ENCODE peak calls at places on chromosomes 16 and 17, in eight cellular contexts. P is activated CD8-positive, alpha-beta memory T cell treated with anti-CD3 and anti-CD28 coated beads, Interleukin-2, amount 50 U/mL, for 48 hours; B is stimulated activated CD8-positive, alpha-beta memory T cell treated with anti-CD3 and anti-CD28 coated beads, Interleukin-4, amount 100 ng/mL, for 1 hour; Z is KBM-7; C is stomach; S is T-helper 1 cell; L is T-helper 17 cell; T is ELR. E is an unnamed sample.

GRCh38 chr17:38958326-38958725 is 8.9 kb downstream of the FBXO47 start:
- DNase-seq in P (no peak), B (no peak), Z (no peak), C (no peak), S (no peak), L (no peak), T (peak), E (peak)

GRCh38 chr17:10815318-10815717 is 11.4 kb upstream of the TMEM238L start:
- DNase-seq in P (no peak), B (no peak), Z (no peak), C (peak), S (no peak), L (no peak), T (no peak), E (no peak)

GRCh38 chr17:27446569-27447301 is 9.5 kb upstream of the KSR1 start:
- DNase-seq in P (no peak), B (no peak), Z (no peak), C (no peak), S (no peak), L (no peak), T (peak), E (peak)

GRCh38 chr17:13002761-13003453 is 14.9 kb downstream of the ELAC2 start:
- DNase-seq in P (peak), B (no peak), Z (peak), C (peak), S (no peak), L (peak), T (peak), E (peak)

GRCh38 chr17:59668816-59669215 is 38.4 kb downstream of the PTRH2 start:
- DNase-seq in P (no peak), B (no peak), Z (peak), C (no peak), S (no peak), L (no peak), T (peak), E (peak)

GRCh38 chr17:37726248-37726647 is 18.6 kb downstream of the HNF1B start:
- DNase-seq in P (no peak), B (no peak), Z (no peak), C (no peak), S (no peak), L (no peak), T (peak), E (no peak)

GRCh38 chr16:8751481-8752311 is 45.7 kb downstream of the TMEM186 start:
- DNase-seq in P (no peak), B (no peak), Z (no peak), C (no peak), S (no peak), L (no peak), T (peak), E (peak)

GRCh38 chr16:50683689-50684374 is 2.7 kb upstream of the SNX20 start:
- DNase-seq in P (peak), B (no peak), Z (peak), C (peak), S (peak), L (peak), T (no peak), E (no peak)

GRCh38 chr17:30093463-30094147 is 23.0 kb upstream of the NSRP1 start:
- DNase-seq in P (peak), B (no peak), Z (peak), C (peak), S (peak), L (peak), T (peak), E (peak)

GRCh38 chr16:81808933-81809480 is 29.9 kb downstream of the PLCG2 start:
- DNase-seq in P (no peak), B (no peak), Z (no peak), C (no peak), S (no peak), L (no peak), T (no peak), E (no peak)

E was measured in fibroblast of villous mesenchyme.